ENCODE peak calls at places on chromosomes 4 and X, in four cellular contexts. L, Y, E and F are unnamed samples.

GRCh38 chr4:72136429-72136828 is 104.6 kb downstream of the NPFFR2 start:
- DNase-seq in L (no peak), Y (no peak), E (no peak), F (no peak)

GRCh38 chrX:139530550-139530949 is at the start of gene F9:
- DNase-seq in L (no peak), Y (no peak), E (no peak), F (no peak)

GRCh38 chr4:54233128-54233696 is 4.1 kb downstream of the PDGFRA start:
- DNase-seq in L (peak), Y (peak), E (peak), F (no peak)

GRCh38 chr4:151719935-151720334 is 40.9 kb downstream of the GATB start:
- DNase-seq in L (no peak), Y (no peak), E (no peak), F (no peak)

GRCh38 chr4:139175647-139176298 is 1.2 kb downstream of the ELF2 start:
- DNase-seq in L (peak), Y (peak), E (no peak), F (no peak)

GRCh38 chr4:26476545-26476944 is 13.7 kb downstream of the CCKAR start:
- DNase-seq in L (no peak), Y (no peak), E (no peak), F (no peak)

GRCh38 chr4:151798678-151799416 is 38.0 kb upstream of the GATB start:
- DNase-seq in L (no peak), Y (no peak), E (no peak), F (no peak)

GRCh38 chr4:166421556-166422156 is 548.6 kb downstream of the TLL1 start:
- DNase-seq in L (no peak), Y (no peak), E (no peak), F (no peak)

GRCh38 chr4:8644461-8644891 is 51.9 kb downstream of the CPZ start:
- DNase-seq in L (no peak), Y (no peak), E (no peak), F (no peak)

GRCh38 chrX:154352012-154352401 is 22.4 kb downstream of the FLNA start:
- DNase-seq in L (no peak), Y (no peak), E (no peak), F (no peak)

GRCh38 chr4:107870916-107871786 is 46.4 kb downstream of the SGMS2 start:
- DNase-seq in L (no peak), Y (no peak), E (no peak), F (no peak)

GRCh38 chr4:105709081-105709450 is 482 bp downstream of the GSTCD start:
- DNase-seq in L (no peak), Y (no peak), E (peak), F (peak)

GRCh38 chr4:5707366-5708133 is 809 bp downstream of the EVC2 start:
- DNase-seq in L (no peak), Y (no peak), E (no peak), F (no peak)

GRCh38 chr4:163554870-163555465 is 60.5 kb downstream of the TMA16 start:
- DNase-seq in L (no peak), Y (no peak), E (no peak), F (no peak)

GRCh38 chr4:128461300-128462103 is 173.9 kb upstream of the PGRMC2 start:
- DNase-seq in L (no peak), Y (no peak), E (no peak), F (no peak)

GRCh38 chr4:163384926-163385325 is 41.2 kb downstream of the NPY5R start:
- DNase-seq in L (no peak), Y (no peak), E (no peak), F (no peak)

GRCh38 chrX:13888284-13888683 is 71.4 kb upstream of the GPM6B start:
- DNase-seq in L (no peak), Y (no peak), E (no peak), F (no peak)

GRCh38 chrX:86295293-86295692 is 147.0 kb downstream of the DACH2 start:
- DNase-seq in L (no peak), Y (no peak), E (no peak), F (no peak)

GRCh38 chrX:131987252-131987651 is 35.9 kb upstream of the STK26 start:
- DNase-seq in L (no peak), Y (no peak), E (no peak), F (no peak)

GRCh38 chr4:162682651-162683050 is 484.0 kb downstream of the NAF1 start:
- DNase-seq in L (no peak), Y (no peak), E (no peak), F (no peak)

GRCh38 chr4:184628103-184628502 is 21.1 kb downstream of the CASP3 start:
- DNase-seq in L (no peak), Y (no peak), E (no peak), F (no peak)

GRCh38 chrX:36431819-36432218 is 512.3 kb downstream of the CFAP47 start:
- DNase-seq in L (no peak), Y (no peak), E (no peak), F (no peak)

GRCh38 chr4:73776363-73776762 is 36.0 kb downstream of the CXCL8 start:
- DNase-seq in L (no peak), Y (no peak), E (no peak), F (no peak)

GRCh38 chr4:1551211-1551610 is 132.9 kb downstream of the FAM53A start:
- DNase-seq in L (no peak), Y (no peak), E (no peak), F (no peak)

GRCh38 chr4:168699224-168699878 is 202.5 kb downstream of the PALLD start:
- DNase-seq in L (no peak), Y (no peak), E (no peak), F (no peak)

GRCh38 chrX:17725176-17725575 is 12.1 kb upstream of the SCML1 start:
- DNase-seq in L (no peak), Y (no peak), E (no peak), F (no peak)

GRCh38 chr4:74293558-74293957 is 14.7 kb upstream of the EPGN start:
- DNase-seq in L (no peak), Y (no peak), E (no peak), F (no peak)

GRCh38 chr4:8765631-8766590 is 105.7 kb downstream of the HMX1 start:
- DNase-seq in L (no peak), Y (no peak), E (no peak), F (no peak)

GRCh38 chr4:184097240-184097619 is 120.4 kb downstream of the ENPP6 start:
- DNase-seq in L (no peak), Y (no peak), E (peak), F (peak)

GRCh38 chr4:121069419-121069818 is 2.9 kb downstream of the NDNF start:
- DNase-seq in L (no peak), Y (no peak), E (no peak), F (no peak)

GRCh38 chrX:155052738-155053498 is 18.0 kb downstream of the CMC4 start:
- DNase-seq in L (no peak), Y (no peak), E (no peak), F (no peak)

GRCh38 chrX:69218407-69218806 is 53.2 kb upstream of the PJA1 start:
- DNase-seq in L (no peak), Y (no peak), E (no peak), F (no peak)

GRCh38 chr4:38490753-38491446 is 173.1 kb upstream of the KLF3 start:
- DNase-seq in L (no peak), Y (no peak), E (no peak), F (no peak)

GRCh38 chr4:163748474-163748873 is 254.0 kb downstream of the TMA16 start:
- DNase-seq in L (no peak), Y (no peak), E (no peak), F (no peak)

GRCh38 chrX:11470231-11470630 is 177.0 kb downstream of the AMELX start:
- DNase-seq in L (no peak), Y (no peak), E (no peak), F (no peak)

GRCh38 chrX:9293051-9293496 is 171.8 kb upstream of the TBL1X start:
- DNase-seq in L (no peak), Y (no peak), E (no peak), F (no peak)

GRCh38 chr4:6419452-6420028 is 52.9 kb downstream of the PPP2R2C start:
- DNase-seq in L (no peak), Y (no peak), E (no peak), F (no peak)